ENCODE peak calls at places on chromosomes 13 and 19, in ten cellular contexts. O is WTC11, G is NB4, Y is A549, C is K562, B is H1, V is SK-N-SH, E is endothelial cell of umbilical vein, Q is HCT116, Z is GM12878. L is an unnamed sample.

GRCh38 chr19:24060687-24061356 is 26.2 kb upstream of the ZNF254 start:
- DNase-seq in O (no peak), G (no peak), Y (no peak), C (no peak), B (no peak), V (no peak), E (no peak), Q (peak; percentile 13), Z (no peak), L (no peak)

GRCh38 chr13:67410645-67411044 is 180.5 kb upstream of the PCDH9 start:
- DNase-seq in O (no peak), G (no peak), Y (no peak), C (no peak), B (no peak), V (no peak), E (no peak), Q (no peak), Z (no peak), L (no peak)

GRCh38 chr19:10895920-10896319 is 24.6 kb downstream of the CARM1 start:
- DNase-seq in O (peak; percentile 64), G (no peak), Y (no peak), C (no peak), B (no peak), V (no peak), E (no peak), Q (no peak), Z (no peak), L (no peak)

GRCh38 chr19:32421589-32422361 is 16.2 kb downstream of the DPY19L3 start:
- DNase-seq in O (no peak), G (peak; percentile 89), Y (no peak), C (peak; percentile 33), B (no peak), V (no peak), E (peak; percentile 59), Q (no peak), Z (no peak), L (no peak)

GRCh38 chr19:31119951-31120690 is 229.1 kb downstream of the TSHZ3 start:
- DNase-seq in O (no peak), G (no peak), Y (no peak), C (no peak), B (no peak), V (no peak), E (no peak), Q (no peak), Z (no peak), L (no peak)

GRCh38 chr19:14059093-14059480 is 2.8 kb downstream of the PALM3 start:
- DNase-seq in O (peak; percentile 78), G (no peak), Y (no peak), C (peak; percentile 60), B (no peak), V (peak; percentile 66), E (no peak), Q (no peak), Z (no peak), L (no peak)

GRCh38 chr19:5078179-5078578 is 109.3 kb downstream of the KDM4B start:
- DNase-seq in O (no peak), G (peak; percentile 91), Y (no peak), C (no peak), B (no peak), V (no peak), E (no peak), Q (no peak), Z (no peak), L (no peak)

GRCh38 chr13:22278336-22278929 is 607.6 kb downstream of the FGF9 start:
- DNase-seq in O (peak; percentile 64), G (peak; percentile 62), Y (no peak), C (no peak), B (peak; percentile 7), V (peak; percentile 8), E (no peak), Q (peak; percentile 34), Z (peak; percentile 43), L (peak; percentile 2)

GRCh38 chr19:35000647-35001501 is 751 bp downstream of the GRAMD1A start:
- DNase-seq in O (peak; percentile 43), G (peak; percentile 70), Y (peak; percentile 70), C (peak; percentile 82), B (peak; percentile 34), V (peak; percentile 53), E (peak; percentile 43), Q (no peak), Z (no peak), L (peak; percentile 59)

GRCh38 chr13:31980842-31981241 is 50.7 kb upstream of the FRY start:
- DNase-seq in O (no peak), G (no peak), Y (no peak), C (no peak), B (no peak), V (no peak), E (no peak), Q (no peak), Z (no peak), L (no peak)
- TF ChIP-seq MAX in O (no peak), G (no peak), Y (no peak), C (no peak), B (no peak), V (no peak), E (no peak), Q (no peak), Z (no peak), L (no peak)

GRCh38 chr19:2084993-2085720 is 11.0 kb downstream of the MOB3A start:
- DNase-seq in O (no peak), G (peak; percentile 96), Y (no peak), C (no peak), B (no peak), V (peak; percentile 20), E (peak; percentile 34), Q (no peak), Z (peak; percentile 96), L (no peak)
- TF ChIP-seq MAX in O (no peak), G (peak; percentile 40), Y (no peak), C (no peak), B (no peak), V (no peak), E (no peak), Q (no peak), Z (peak; percentile 51), L (no peak)

GRCh38 chr13:40993119-40993518 is 26.0 kb downstream of the ELF1 start:
- DNase-seq in O (peak; percentile 18), G (no peak), Y (no peak), C (no peak), B (no peak), V (no peak), E (no peak), Q (no peak), Z (no peak), L (no peak)
- TF ChIP-seq MAX in O (no peak), G (no peak), Y (no peak), C (no peak), B (no peak), V (no peak), E (no peak), Q (no peak), Z (no peak), L (no peak)

GRCh38 chr19:17676295-17676694 is 11.9 kb downstream of the UNC13A start:
- DNase-seq in O (no peak), G (no peak), Y (no peak), C (no peak), B (no peak), V (no peak), E (no peak), Q (no peak), Z (no peak), L (no peak)

GRCh38 chr19:17680235-17680722 is 7.9 kb downstream of the UNC13A start:
- DNase-seq in O (peak; percentile 47), G (peak; percentile 85), Y (peak; percentile 71), C (peak; percentile 89), B (no peak), V (no peak), E (peak; percentile 74), Q (peak; percentile 50), Z (peak; percentile 27), L (no peak)

GRCh38 chr19:17677002-17677401 is 11.2 kb downstream of the UNC13A start:
- DNase-seq in O (peak; percentile 45), G (no peak), Y (no peak), C (peak; percentile 45), B (no peak), V (no peak), E (no peak), Q (peak; percentile 37), Z (no peak), L (peak; percentile 12)

GRCh38 chr19:17679526-17680234 is 8.5 kb downstream of the UNC13A start:
- DNase-seq in O (no peak), G (no peak), Y (no peak), C (no peak), B (no peak), V (no peak), E (no peak), Q (no peak), Z (no peak), L (no peak)

DNA sequence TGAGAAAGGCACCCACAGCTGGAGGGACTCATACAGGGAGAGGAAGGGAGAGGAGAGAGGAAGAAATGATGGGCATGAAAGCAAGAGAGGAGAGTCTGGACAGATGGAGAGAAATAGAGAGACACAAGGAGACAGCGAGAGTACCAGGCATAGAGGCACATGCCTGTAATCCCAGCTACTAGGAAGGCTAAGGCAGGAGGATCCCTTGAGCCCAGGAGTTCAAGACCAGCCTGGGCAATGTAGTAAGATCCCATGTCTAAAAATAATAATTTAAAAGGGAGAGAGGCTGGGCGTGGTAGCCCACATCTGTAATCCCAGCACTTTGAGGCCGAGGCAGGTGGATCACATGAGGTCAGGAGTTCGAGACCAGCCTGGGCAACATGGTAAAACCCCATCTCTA is 9.3 kb downstream of the UNC13A start:
- DNase-seq in O (no peak), G (no peak), Y (no peak), C (no peak), B (no peak), V (no peak), E (no peak), Q (no peak), Z (no peak), L (no peak)
- TF ChIP-seq MAX in O (no peak), G (no peak), Y (no peak), C (no peak), B (no peak), V (no peak), E (no peak), Q (no peak), Z (no peak), L (no peak)

GRCh38 chr19:40623403-40624239 is 22.5 kb downstream of the LTBP4 start:
- DNase-seq in O (peak; percentile 98), G (peak; percentile 49), Y (peak; percentile 90), C (peak; percentile 98), B (no peak), V (peak; percentile 30), E (no peak), Q (peak; percentile 80), Z (no peak), L (peak; percentile 43)
- TF ChIP-seq MAX in O (peak; percentile 42), G (no peak), Y (no peak), C (peak; percentile 57), B (no peak), V (no peak), E (no peak), Q (no peak), Z (no peak), L (no peak)

L was measured in HepG2.